ENCODE peak calls at places on chromosomes 7 and 10, in five cellular contexts. Q is HepG2, Z is IMR-90, S is K562, W is H1. T is an unnamed sample.

GRCh38 chr10:28179490-28180099 is 123.3 kb downstream of the MPP7 start:
- DNase-seq in Z (peak; percentile 62), W (no peak), Q (peak; percentile 46), S (peak; percentile 65), T (peak; percentile 20)

GRCh38 chr7:55152490-55152889 is 133.7 kb downstream of the EGFR start:
- DNase-seq in W (no peak), Q (no peak), Z (no peak), S (no peak), T (no peak)

GRCh38 chr10:16594106-16594505 is 72.4 kb upstream of the C1QL3 start:
- DNase-seq in W (no peak), Z (no peak), S (no peak), Q (no peak), T (no peak)

GRCh38 chr10:17984056-17984455 is 32.3 kb downstream of the SLC39A12 start:
- DNase-seq in Q (no peak), Z (peak; percentile 49), W (no peak), S (no peak), T (no peak)

GRCh38 chr7:116834815-116835533 is 27.4 kb upstream of the CAPZA2 start:
- DNase-seq in S (peak; percentile 30), Q (peak; percentile 29), Z (peak; percentile 50), W (no peak), T (peak; percentile 42)

GRCh38 chr7:108525327-108525984 is 479 bp downstream of the PNPLA8 start:
- DNase-seq in Q (peak; percentile 44), S (peak; percentile 66), Z (peak; percentile 82), W (peak; percentile 69), T (peak; percentile 83)

GRCh38 chr7:125059861-125060456 is 130.3 kb upstream of the POT1 start:
- DNase-seq in W (no peak), Q (no peak), Z (peak; percentile 3), S (no peak), T (no peak)

GRCh38 chr10:129919358-129919757 is 44.7 kb downstream of the EBF3 start:
- DNase-seq in Q (no peak), W (no peak), Z (no peak), S (no peak), T (no peak)

GRCh38 chr7:107318523-107319160 is 149.8 kb downstream of the HBP1 start:
- DNase-seq in Z (peak; percentile 77), W (no peak), S (peak; percentile 92), Q (no peak), T (no peak)

GRCh38 chr10:14554843-14555205 is 219.9 kb downstream of the FAM107B start:
- DNase-seq in S (no peak), W (no peak), Z (peak; percentile 52), Q (no peak), T (no peak)

GRCh38 chr7:44292876-44293560 is 32.4 kb downstream of the CAMK2B start:
- DNase-seq in Q (no peak), Z (no peak), S (no peak), W (no peak), T (no peak)

GRCh38 chr7:155941688-155942087 is 129.4 kb upstream of the SHH start:
- DNase-seq in S (no peak), Z (no peak), Q (no peak), W (no peak), T (no peak)

GRCh38 chr7:139737221-139738100 is 40.3 kb downstream of the HIPK2 start:
- DNase-seq in Z (peak; percentile 45), Q (no peak), S (no peak), W (no peak), T (no peak)

GRCh38 chr10:133267293-133267692 is 9.4 kb downstream of the ADAM8 start:
- DNase-seq in Q (no peak), Z (no peak), S (peak; percentile 27), W (no peak), T (no peak)

GRCh38 chr10:73339436-73339835 is 19.2 kb downstream of the CFAP70 start:
- DNase-seq in Z (no peak), S (no peak), Q (no peak), W (no peak), T (no peak)

GRCh38 chr10:78280604-78281003 is 246.9 kb downstream of the RPS24 start:
- DNase-seq in S (no peak), W (no peak), Q (no peak), Z (no peak), T (no peak)

GRCh38 chr7:105831824-105832535 is 44.4 kb downstream of the ATXN7L1 start:
- DNase-seq in S (no peak), Q (no peak), W (no peak), Z (peak; percentile 56), T (no peak)

GRCh38 chr10:79310911-79311573 is 36.2 kb upstream of the PPIF start:
- DNase-seq in W (no peak), Z (no peak), S (peak; percentile 32), Q (no peak), T (no peak)

GRCh38 chr10:131847241-131847783 is 53.5 kb upstream of the PPP2R2D start:
- DNase-seq in Q (no peak), S (no peak), Z (no peak), W (no peak), T (no peak)

GRCh38 chr7:151091003-151091402 is 4.7 kb downstream of the AGAP3 start:
- DNase-seq in Z (no peak), S (no peak), W (no peak), Q (no peak), T (no peak)

GRCh38 chr7:91194841-91195240 is 69.4 kb upstream of the FZD1 start:
- DNase-seq in Z (no peak), Q (no peak), W (no peak), S (no peak), T (no peak)

GRCh38 chr7:55476071-55476803 is 96.1 kb downstream of the VOPP1 start:
- DNase-seq in Z (peak; percentile 88), Q (no peak), W (no peak), S (no peak), T (no peak)

GRCh38 chr7:135981958-135982646 is 4.9 kb upstream of the MTPN start:
- DNase-seq in W (no peak), Q (no peak), Z (no peak), S (peak; percentile 64), T (no peak)

GRCh38 chr7:106484562-106484961 is 176.4 kb downstream of the CCDC71L start:
- DNase-seq in Z (peak; percentile 23), W (no peak), S (no peak), Q (no peak), T (no peak)

GRCh38 chr7:143240323-143241168 is 18.7 kb downstream of the TAS2R40 start:
- DNase-seq in Q (peak; percentile 59), W (no peak), S (peak; percentile 87), Z (peak; percentile 86), T (peak; percentile 47)

GRCh38 chr7:11427686-11428273 is 404.2 kb downstream of the THSD7A start:
- DNase-seq in W (no peak), Q (peak; percentile 27), S (peak; percentile 65), Z (peak; percentile 56), T (peak; percentile 76)
- TF ChIP-seq MAFK in W (no peak), Q (no peak), S (no peak), Z (no peak), T (no peak)

DNA sequence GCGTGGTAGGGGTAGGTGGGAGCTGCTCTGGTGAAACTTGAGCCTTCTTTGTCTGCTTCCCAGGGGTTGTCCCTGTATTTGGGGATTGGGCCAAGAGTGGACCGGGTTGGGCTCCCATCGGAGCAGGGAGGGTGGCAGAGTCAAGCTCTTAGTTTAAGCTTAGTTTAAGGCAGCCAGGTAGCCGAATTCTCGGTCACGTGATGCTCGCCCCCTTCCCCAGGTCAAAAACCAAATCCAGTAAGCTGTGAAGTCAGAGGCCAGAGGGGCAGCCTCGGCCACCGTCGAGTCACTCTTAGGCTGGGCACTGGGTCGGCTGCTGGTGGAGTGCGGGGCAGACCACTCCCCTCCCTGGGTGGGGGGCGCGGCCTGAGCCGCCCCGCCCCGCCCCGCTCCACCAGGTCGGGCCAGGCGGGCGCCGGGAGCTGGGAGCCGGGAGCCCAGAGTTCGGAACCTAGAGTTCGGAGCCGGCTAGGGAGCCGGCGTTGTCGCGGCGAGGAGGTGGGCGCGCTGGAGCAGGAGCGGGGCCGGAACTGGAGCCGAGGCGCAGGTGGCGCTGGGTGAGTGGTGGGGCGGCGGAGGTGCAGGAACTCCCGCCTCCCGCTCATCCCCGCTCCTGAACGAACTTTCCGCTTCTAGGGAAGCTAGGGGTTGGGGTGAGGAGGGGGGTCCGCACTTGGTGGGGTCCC is 2.8 kb upstream of the LZTS2 start:
- DNase-seq in W (no peak), Z (no peak), Q (no peak), S (peak; percentile 39), T (peak; percentile 40)
- TF ChIP-seq RAD21 in W (no peak), Z (no peak), Q (no peak), S (no peak), T (no peak)

GRCh38 chr7:129803546-129804081 is 149.1 kb downstream of the UBE2H start:
- DNase-seq in Q (no peak), W (no peak), Z (no peak), S (no peak), T (no peak)

GRCh38 chr7:129804301-129805085 is 148.3 kb downstream of the UBE2H start:
- DNase-seq in S (no peak), Q (no peak), W (no peak), Z (no peak), T (no peak)

GRCh38 chr7:129807863-129808262 is 144.9 kb downstream of the UBE2H start:
- DNase-seq in Z (no peak), W (no peak), S (no peak), Q (no peak), T (no peak)

GRCh38 chr7:129801882-129802281 is 150.9 kb downstream of the UBE2H start:
- DNase-seq in W (no peak), Q (no peak), S (peak; percentile 47), Z (no peak), T (no peak)

GRCh38 chr7:129805086-129805719 is 147.6 kb downstream of the UBE2H start:
- DNase-seq in Q (no peak), W (no peak), Z (no peak), S (no peak), T (no peak)
- TF ChIP-seq MAFK in Q (no peak), W (no peak), Z (no peak), S (no peak), T (no peak)

DNA sequence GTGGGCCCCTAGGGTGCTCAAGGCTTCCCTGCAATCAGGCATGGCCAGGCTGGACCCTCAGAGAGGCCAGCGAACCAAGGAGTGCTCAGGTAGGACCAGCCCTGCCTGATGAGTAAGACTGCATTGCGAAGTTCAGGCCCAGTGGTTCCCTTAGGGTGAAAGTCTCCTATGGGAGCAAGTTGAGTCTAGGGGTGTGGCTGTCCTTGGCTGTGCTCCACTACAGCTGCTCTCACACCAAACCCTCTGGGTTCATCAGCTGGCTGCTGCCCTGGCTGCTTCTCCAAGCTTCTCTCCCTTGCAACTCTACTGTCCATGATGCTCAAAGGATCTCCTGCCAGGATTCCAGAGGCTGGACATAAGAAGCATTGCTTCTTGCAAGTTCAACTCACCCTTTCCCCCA is 18.7 kb downstream of the FAM25A start:
- DNase-seq in S (no peak), W (no peak), Z (no peak), Q (no peak), T (no peak)
- TF ChIP-seq RAD21 in S (no peak), W (no peak), Z (no peak), Q (no peak), T (no peak)

T was measured in A549.